ENCODE peak calls at places on chromosome 1, in ten cellular contexts. N is iPS-NIHi11; U is Daoy; W is H7; Q is GOT3; Z is right cardiac atrium; F is ACHN; M is HT1080; Y is stimulated activated CD8-positive, alpha-beta memory T cell treated with anti-CD3 and anti-CD28 coated beads, Interleukin-15, amount 100 ng/mL, for 24 hours; T is fibroblast of the conjunctiva. R is an unnamed sample.

GRCh38 chr1:188249813-188250212 is 1421.1 kb downstream of the PLA2G4A start:
- DNase-seq in N (no peak), U (no peak), W (no peak), Q (no peak), Z (no peak), F (no peak), M (no peak), Y (no peak), T (no peak), R (no peak)

GRCh38 chr1:178055093-178055492 is 38.8 kb upstream of the RASAL2 start:
- DNase-seq in N (peak), U (peak), W (peak), Q (no peak), Z (peak), F (peak), M (peak), Y (no peak), T (no peak), R (peak)

GRCh38 chr1:212655668-212656440 is 43.8 kb downstream of the BATF3 start:
- DNase-seq in N (no peak), U (peak), W (no peak), Q (no peak), Z (no peak), F (no peak), M (peak), Y (no peak), T (no peak), R (no peak)

GRCh38 chr1:175072131-175072941 is 4.7 kb downstream of the TNN start:
- DNase-seq in N (peak), U (peak), W (no peak), Q (peak), Z (peak), F (no peak), M (peak), Y (no peak), T (peak), R (no peak)

GRCh38 chr1:156435551-156436318 is 64.8 kb downstream of the MEF2D start:
- DNase-seq in N (peak), U (peak), W (peak), Q (no peak), Z (no peak), F (no peak), M (no peak), Y (no peak), T (no peak), R (no peak)

GRCh38 chr1:41698916-41699860 is 214.7 kb upstream of the EDN2 start:
- DNase-seq in N (no peak), U (no peak), W (no peak), Q (no peak), Z (peak), F (no peak), M (no peak), Y (no peak), T (no peak), R (no peak)

GRCh38 chr1:224734261-224734935 is 118.3 kb downstream of the CNIH3 start:
- DNase-seq in N (peak), U (no peak), W (peak), Q (no peak), Z (no peak), F (no peak), M (no peak), Y (no peak), T (no peak), R (no peak)

GRCh38 chr1:197141556-197141955 is 4.9 kb downstream of the ASPM start:
- DNase-seq in N (no peak), U (no peak), W (no peak), Q (no peak), Z (no peak), F (no peak), M (no peak), Y (no peak), T (no peak), R (no peak)

GRCh38 chr1:159929155-159930051 is 4.1 kb upstream of the TAGLN2 start:
- DNase-seq in N (no peak), U (no peak), W (peak), Q (no peak), Z (peak), F (no peak), M (no peak), Y (no peak), T (no peak), R (no peak)

GRCh38 chr1:93519196-93519825 is 71.4 kb downstream of the FNBP1L start:
- DNase-seq in N (no peak), U (peak), W (no peak), Q (no peak), Z (no peak), F (no peak), M (peak), Y (no peak), T (no peak), R (no peak)

GRCh38 chr1:187338762-187339412 is 510.1 kb downstream of the PLA2G4A start:
- DNase-seq in N (no peak), U (no peak), W (no peak), Q (no peak), Z (no peak), F (no peak), M (peak), Y (no peak), T (no peak), R (no peak)

GRCh38 chr1:198679535-198680173 is 40.8 kb downstream of the PTPRC start:
- DNase-seq in N (no peak), U (no peak), W (no peak), Q (no peak), Z (no peak), F (no peak), M (no peak), Y (no peak), T (no peak), R (no peak)

GRCh38 chr1:5955479-5955977 is 36.7 kb downstream of the NPHP4 start:
- DNase-seq in N (no peak), U (no peak), W (no peak), Q (no peak), Z (no peak), F (no peak), M (no peak), Y (no peak), T (no peak), R (no peak)

GRCh38 chr1:95013948-95014574 is 58.7 kb downstream of the ALG14 start:
- DNase-seq in N (no peak), U (no peak), W (no peak), Q (no peak), Z (no peak), F (no peak), M (no peak), Y (no peak), T (no peak), R (no peak)